ENCODE peak calls at places on chromosomes 12 and 14, in eight cellular contexts. One of them, this sample, is unnamed.
A peak's percentile ranks its signal among the peaks of the same experiment; 100 is the strongest.

GRCh38 chr14:37246427-37246829 is 48.7 kb downstream of the MIPOL1 start:
- DNase-seq in body of pancreas: no peak
- DNase-seq in lung: no peak
- DNase-seq in naive thymus-derived CD4-positive, alpha-beta T cell: no peak
- DNase-seq in MM.1S: peak; percentile 21
- DNase-seq in psoas muscle: no peak
- DNase-seq in brain microvascular endothelial cell: peak; percentile 10
- DNase-seq in iPS DF 6.9: no peak
- DNase-seq in this sample: no peak

GRCh38 chr12:14841761-14842160 is 1.6 kb downstream of the ART4 start:
- DNase-seq in iPS DF 6.9: no peak
- DNase-seq in naive thymus-derived CD4-positive, alpha-beta T cell: no peak
- DNase-seq in MM.1S: no peak
- DNase-seq in lung: peak; percentile 60
- DNase-seq in brain microvascular endothelial cell: peak; percentile 62
- DNase-seq in psoas muscle: peak; percentile 78
- DNase-seq in body of pancreas: peak; percentile 71
- DNase-seq in this sample: no peak

GRCh38 chr12:108701779-108702435 is 29.4 kb downstream of the CORO1C start:
- DNase-seq in iPS DF 6.9: no peak
- DNase-seq in naive thymus-derived CD4-positive, alpha-beta T cell: no peak
- DNase-seq in lung: no peak
- DNase-seq in brain microvascular endothelial cell: peak; percentile 67
- DNase-seq in MM.1S: no peak
- DNase-seq in psoas muscle: no peak
- DNase-seq in body of pancreas: no peak
- DNase-seq in this sample: no peak

GRCh38 chr14:64755661-64756265 is 51.5 kb downstream of the PLEKHG3 start:
- DNase-seq in lung: no peak
- DNase-seq in naive thymus-derived CD4-positive, alpha-beta T cell: no peak
- DNase-seq in body of pancreas: no peak
- DNase-seq in psoas muscle: no peak
- DNase-seq in MM.1S: no peak
- DNase-seq in iPS DF 6.9: no peak
- DNase-seq in brain microvascular endothelial cell: peak; percentile 12
- DNase-seq in this sample: peak; percentile 69

GRCh38 chr14:75647650-75648049 is 13.0 kb downstream of the ERG28 start:
- DNase-seq in brain microvascular endothelial cell: peak; percentile 24
- DNase-seq in psoas muscle: no peak
- DNase-seq in iPS DF 6.9: no peak
- DNase-seq in naive thymus-derived CD4-positive, alpha-beta T cell: no peak
- DNase-seq in MM.1S: no peak
- DNase-seq in lung: no peak
- DNase-seq in body of pancreas: no peak
- DNase-seq in this sample: no peak

GRCh38 chr14:79543966-79544365 is 667.3 kb downstream of the DIO2 start:
- DNase-seq in naive thymus-derived CD4-positive, alpha-beta T cell: no peak
- DNase-seq in body of pancreas: no peak
- DNase-seq in lung: no peak
- DNase-seq in MM.1S: no peak
- DNase-seq in iPS DF 6.9: peak; percentile 25
- DNase-seq in psoas muscle: no peak
- DNase-seq in brain microvascular endothelial cell: peak; percentile 82
- DNase-seq in this sample: no peak

GRCh38 chr14:67821121-67821520 is 1.5 kb downstream of the RAD51B start:
- DNase-seq in brain microvascular endothelial cell: no peak
- DNase-seq in naive thymus-derived CD4-positive, alpha-beta T cell: no peak
- DNase-seq in iPS DF 6.9: no peak
- DNase-seq in body of pancreas: no peak
- DNase-seq in lung: no peak
- DNase-seq in psoas muscle: no peak
- DNase-seq in MM.1S: no peak
- DNase-seq in this sample: no peak

GRCh38 chr14:44392984-44393383 is 114.1 kb downstream of the FSCB start:
- DNase-seq in naive thymus-derived CD4-positive, alpha-beta T cell: no peak
- DNase-seq in MM.1S: no peak
- DNase-seq in psoas muscle: no peak
- DNase-seq in body of pancreas: no peak
- DNase-seq in iPS DF 6.9: no peak
- DNase-seq in lung: no peak
- DNase-seq in brain microvascular endothelial cell: no peak
- DNase-seq in this sample: no peak

GRCh38 chr12:99311373-99311772 is 336.2 kb upstream of the GARIN6 start:
- DNase-seq in lung: no peak
- DNase-seq in psoas muscle: no peak
- DNase-seq in naive thymus-derived CD4-positive, alpha-beta T cell: no peak
- DNase-seq in body of pancreas: no peak
- DNase-seq in MM.1S: no peak
- DNase-seq in brain microvascular endothelial cell: no peak
- DNase-seq in iPS DF 6.9: no peak
- DNase-seq in this sample: no peak

GRCh38 chr12:113151655-113152054 is 2.1 kb downstream of the CFAP73 start:
- DNase-seq in body of pancreas: no peak
- DNase-seq in naive thymus-derived CD4-positive, alpha-beta T cell: no peak
- DNase-seq in MM.1S: no peak
- DNase-seq in iPS DF 6.9: no peak
- DNase-seq in brain microvascular endothelial cell: no peak
- DNase-seq in psoas muscle: no peak
- DNase-seq in lung: no peak
- DNase-seq in this sample: no peak

GRCh38 chr12:113152196-113152834 is 2.8 kb downstream of the CFAP73 start:
- DNase-seq in MM.1S: no peak
- DNase-seq in naive thymus-derived CD4-positive, alpha-beta T cell: no peak
- DNase-seq in lung: no peak
- DNase-seq in body of pancreas: no peak
- DNase-seq in brain microvascular endothelial cell: no peak
- DNase-seq in psoas muscle: no peak
- DNase-seq in iPS DF 6.9: no peak
- DNase-seq in this sample: no peak

GRCh38 chr12:113155060-113155459 is 5.5 kb downstream of the CFAP73 start:
- DNase-seq in lung: no peak
- DNase-seq in naive thymus-derived CD4-positive, alpha-beta T cell: no peak
- DNase-seq in body of pancreas: no peak
- DNase-seq in iPS DF 6.9: no peak
- DNase-seq in psoas muscle: no peak
- DNase-seq in brain microvascular endothelial cell: no peak
- DNase-seq in MM.1S: no peak
- DNase-seq in this sample: no peak

GRCh38 chr12:113154351-113154973 is 4.9 kb downstream of the CFAP73 start:
- DNase-seq in MM.1S: peak; percentile 51
- DNase-seq in naive thymus-derived CD4-positive, alpha-beta T cell: no peak
- DNase-seq in iPS DF 6.9: no peak
- DNase-seq in psoas muscle: no peak
- DNase-seq in brain microvascular endothelial cell: no peak
- DNase-seq in body of pancreas: no peak
- DNase-seq in lung: no peak
- DNase-seq in this sample: no peak

DNA sequence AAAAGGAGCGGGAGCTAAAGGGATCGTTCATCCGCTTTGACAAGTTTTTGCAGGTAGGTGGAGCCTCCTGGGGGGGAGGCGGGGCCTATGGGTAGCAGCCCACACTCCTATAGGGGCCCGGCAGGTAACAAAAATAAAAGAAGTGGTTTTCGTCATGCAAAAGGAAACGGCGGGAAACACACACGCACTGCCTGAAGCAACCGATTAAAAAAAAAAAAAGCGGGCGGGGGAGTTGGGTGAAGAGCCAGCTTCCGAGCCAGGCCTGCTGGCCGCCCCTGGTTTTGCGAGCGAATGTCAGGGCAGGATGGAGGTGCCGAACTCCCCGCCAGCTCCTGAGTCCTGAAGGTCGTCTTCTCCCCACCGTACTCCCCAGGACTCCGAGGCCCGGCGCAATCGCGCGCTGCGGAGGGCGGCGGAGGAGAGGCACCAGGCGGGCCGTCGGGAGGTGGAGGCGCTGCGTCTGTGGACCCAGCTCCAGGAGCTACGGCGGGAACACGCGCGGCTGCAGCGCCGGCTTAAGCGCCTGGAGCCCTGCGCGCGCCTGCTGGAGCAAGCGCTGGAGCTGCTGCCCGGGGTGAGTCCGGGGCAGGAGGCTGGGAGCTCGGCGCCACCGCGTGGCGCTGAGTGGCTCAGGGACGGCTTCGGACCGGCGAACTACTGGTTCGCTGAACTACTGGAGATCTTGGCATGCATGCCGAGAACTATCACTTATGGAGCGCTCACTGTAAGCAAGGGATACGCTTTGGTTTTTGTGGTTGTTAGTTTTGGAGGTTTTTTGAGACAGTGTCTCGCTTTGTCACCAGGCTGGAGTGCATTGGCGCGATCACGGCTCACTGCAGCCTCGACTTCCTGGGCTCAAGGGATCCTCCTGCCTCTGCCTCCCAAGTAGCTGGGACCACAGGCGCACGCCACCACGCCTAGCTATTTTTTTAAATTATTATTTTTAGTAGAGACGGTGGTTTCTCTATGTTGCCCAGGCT is 3.6 kb downstream of the CFAP73 start:
- DNase-seq in iPS DF 6.9: no peak
- DNase-seq in MM.1S: peak; percentile 49
- DNase-seq in psoas muscle: peak; percentile 75
- DNase-seq in naive thymus-derived CD4-positive, alpha-beta T cell: peak; percentile 36
- DNase-seq in body of pancreas: peak; percentile 65
- DNase-seq in brain microvascular endothelial cell: peak; percentile 45
- DNase-seq in lung: peak; percentile 58
- DNase-seq in this sample: peak; percentile 74
- H3K27ac ChIP-seq in iPS DF 6.9: no peak overlapping the region
- H3K27ac ChIP-seq in MM.1S: no peak overlapping the region
- H3K27ac ChIP-seq in psoas muscle: no peak overlapping the region
- H3K27ac ChIP-seq in naive thymus-derived CD4-positive, alpha-beta T cell: no peak overlapping the region
- H3K27ac ChIP-seq in body of pancreas: no peak overlapping the region
- H3K27ac ChIP-seq in brain microvascular endothelial cell: no peak overlapping the region
- H3K27ac ChIP-seq in lung: no peak overlapping the region
- H3K27ac ChIP-seq in this sample: no peak overlapping the region

DNA sequence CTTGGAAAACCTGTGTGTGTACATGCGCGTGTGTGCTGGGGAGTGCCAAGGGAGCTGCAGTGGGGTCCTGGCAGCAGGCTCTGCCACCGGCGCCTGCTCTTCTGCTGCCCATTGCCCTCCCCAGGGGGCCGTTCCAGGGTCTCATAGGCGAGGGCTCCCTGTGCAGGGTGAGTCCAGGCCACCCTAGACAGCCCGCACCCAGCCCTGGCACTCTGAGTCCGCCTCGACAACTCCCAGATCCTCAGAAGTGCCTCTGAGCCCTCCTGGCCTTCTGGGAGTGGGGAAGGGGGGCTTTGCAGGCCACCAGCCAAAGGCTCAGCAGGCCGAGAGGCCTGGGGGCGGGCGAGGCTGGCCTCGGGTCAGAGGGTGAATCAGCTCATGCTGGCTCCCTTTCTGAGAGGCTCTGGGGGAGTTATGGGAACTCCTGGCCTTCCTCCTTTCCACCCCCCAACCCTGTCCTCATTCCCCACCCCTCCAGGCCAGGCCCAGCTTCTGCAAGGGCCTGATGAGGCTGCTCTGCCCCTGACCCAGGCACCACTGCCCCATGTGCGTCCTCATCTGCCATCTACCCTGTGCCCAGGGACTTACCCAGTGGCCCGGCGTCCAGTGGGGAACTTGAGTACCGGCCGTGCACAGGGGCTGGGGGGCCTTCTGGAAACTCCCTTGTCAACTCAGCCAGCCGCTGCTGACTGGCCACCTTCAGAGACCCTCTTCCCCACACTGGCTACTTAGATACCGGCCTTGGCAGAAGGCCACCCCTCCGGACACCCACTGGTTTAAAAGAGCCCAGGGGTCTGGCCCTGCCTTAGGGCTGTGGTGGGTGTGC is 2.1 kb upstream of the TEDC1 start:
- DNase-seq in brain microvascular endothelial cell: no peak
- DNase-seq in psoas muscle: peak; percentile 58
- DNase-seq in body of pancreas: no peak
- DNase-seq in MM.1S: no peak
- DNase-seq in iPS DF 6.9: no peak
- DNase-seq in lung: no peak
- DNase-seq in naive thymus-derived CD4-positive, alpha-beta T cell: peak; percentile 25
- DNase-seq in this sample: no peak
- H3K4me3 ChIP-seq in brain microvascular endothelial cell: no peak overlapping the region
- H3K4me3 ChIP-seq in psoas muscle: peak overlapping the region; percentile 75
- H3K4me3 ChIP-seq in body of pancreas: no peak overlapping the region
- H3K4me3 ChIP-seq in MM.1S: peak overlapping the region; percentile 87
- H3K4me3 ChIP-seq in iPS DF 6.9: no peak overlapping the region
- H3K4me3 ChIP-seq in lung: no peak overlapping the region
- H3K4me3 ChIP-seq in naive thymus-derived CD4-positive, alpha-beta T cell: peak overlapping the region; percentile 85
- H3K4me3 ChIP-seq in this sample: peak overlapping the region; percentile 55

DNA sequence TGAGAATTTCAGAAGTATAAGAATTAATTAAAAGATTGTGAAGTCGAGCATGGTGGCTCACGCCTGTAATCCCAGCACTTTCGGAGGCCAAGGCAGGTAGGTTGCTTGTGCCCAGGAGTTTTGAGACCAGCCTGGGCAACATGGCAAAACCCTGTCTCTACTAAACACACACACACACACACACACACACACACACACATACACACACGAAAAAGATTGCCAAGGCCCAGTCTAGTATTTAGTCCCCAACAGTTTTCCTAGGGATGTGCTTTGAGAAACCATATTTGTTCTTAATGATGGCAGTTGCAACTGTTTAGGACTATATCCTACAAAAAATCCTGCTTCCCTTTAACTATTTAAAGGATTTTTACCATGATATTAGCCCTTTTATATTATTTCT is 6.0 kb downstream of the TBK1 start:
- DNase-seq in MM.1S: no peak
- DNase-seq in body of pancreas: no peak
- DNase-seq in lung: no peak
- DNase-seq in psoas muscle: no peak
- DNase-seq in brain microvascular endothelial cell: no peak
- DNase-seq in naive thymus-derived CD4-positive, alpha-beta T cell: no peak
- DNase-seq in iPS DF 6.9: no peak
- DNase-seq in this sample: no peak
- H3K27ac ChIP-seq in MM.1S: no peak overlapping the region
- H3K27ac ChIP-seq in body of pancreas: no peak overlapping the region
- H3K27ac ChIP-seq in lung: no peak overlapping the region
- H3K27ac ChIP-seq in psoas muscle: no peak overlapping the region
- H3K27ac ChIP-seq in brain microvascular endothelial cell: no peak overlapping the region
- H3K27ac ChIP-seq in naive thymus-derived CD4-positive, alpha-beta T cell: peak overlapping the region; percentile 1
- H3K27ac ChIP-seq in iPS DF 6.9: no peak overlapping the region
- H3K27ac ChIP-seq in this sample: peak overlapping the region; percentile 83

GRCh38 chr12:51851408-51852097 is 3.0 kb upstream of the FIGNL2 start:
- DNase-seq in naive thymus-derived CD4-positive, alpha-beta T cell: no peak
- DNase-seq in iPS DF 6.9: no peak
- DNase-seq in MM.1S: no peak
- DNase-seq in psoas muscle: no peak
- DNase-seq in lung: no peak
- DNase-seq in body of pancreas: no peak
- DNase-seq in brain microvascular endothelial cell: no peak
- DNase-seq in this sample: no peak

GRCh38 chr12:51852404-51853137 is 4.1 kb upstream of the FIGNL2 start:
- DNase-seq in naive thymus-derived CD4-positive, alpha-beta T cell: no peak
- DNase-seq in lung: no peak
- DNase-seq in brain microvascular endothelial cell: no peak
- DNase-seq in MM.1S: no peak
- DNase-seq in psoas muscle: no peak
- DNase-seq in iPS DF 6.9: no peak
- DNase-seq in body of pancreas: no peak
- DNase-seq in this sample: no peak

GRCh38 chr12:51860986-51861385 is 12.5 kb upstream of the FIGNL2 start:
- DNase-seq in lung: no peak
- DNase-seq in naive thymus-derived CD4-positive, alpha-beta T cell: no peak
- DNase-seq in MM.1S: no peak
- DNase-seq in brain microvascular endothelial cell: no peak
- DNase-seq in iPS DF 6.9: no peak
- DNase-seq in body of pancreas: no peak
- DNase-seq in psoas muscle: peak; percentile 9
- DNase-seq in this sample: no peak

GRCh38 chr12:51850933-51851244 is 2.4 kb upstream of the FIGNL2 start:
- DNase-seq in lung: no peak
- DNase-seq in iPS DF 6.9: no peak
- DNase-seq in brain microvascular endothelial cell: no peak
- DNase-seq in psoas muscle: no peak
- DNase-seq in body of pancreas: no peak
- DNase-seq in MM.1S: no peak
- DNase-seq in naive thymus-derived CD4-positive, alpha-beta T cell: no peak
- DNase-seq in this sample: no peak

GRCh38 chr12:51855586-51856428 is 7.3 kb upstream of the FIGNL2 start:
- DNase-seq in lung: no peak
- DNase-seq in psoas muscle: no peak
- DNase-seq in MM.1S: no peak
- DNase-seq in body of pancreas: no peak
- DNase-seq in naive thymus-derived CD4-positive, alpha-beta T cell: no peak
- DNase-seq in iPS DF 6.9: no peak
- DNase-seq in brain microvascular endothelial cell: no peak
- DNase-seq in this sample: no peak
- H3K4me3 ChIP-seq in lung: no peak overlapping the region
- H3K4me3 ChIP-seq in psoas muscle: peak overlapping the region; percentile 44
- H3K4me3 ChIP-seq in MM.1S: no peak overlapping the region
- H3K4me3 ChIP-seq in body of pancreas: no peak overlapping the region
- H3K4me3 ChIP-seq in naive thymus-derived CD4-positive, alpha-beta T cell: no peak overlapping the region
- H3K4me3 ChIP-seq in iPS DF 6.9: peak overlapping the region; percentile 29
- H3K4me3 ChIP-seq in brain microvascular endothelial cell: peak overlapping the region; percentile 48
- H3K4me3 ChIP-seq in this sample: no peak overlapping the region